ENCODE peak calls at places on chromosomes 3 and 15, in six cellular contexts. U, G, A, P, Y and N are unnamed samples.

GRCh38 chr3:169403855-169404254 is 259.7 kb downstream of the MECOM start:
- DNase-seq in U (no peak), G (no peak), A (no peak), P (no peak), Y (no peak), N (no peak)

GRCh38 chr3:182327196-182327681 is 466.1 kb upstream of the ATP11B start:
- DNase-seq in U (no peak), G (no peak), A (no peak), P (no peak), Y (no peak), N (no peak)

GRCh38 chr3:73472429-73472828 is 152.3 kb downstream of the PDZRN3 start:
- DNase-seq in U (no peak), G (no peak), A (no peak), P (no peak), Y (no peak), N (no peak)

GRCh38 chr15:87877114-87877810 is 379.3 kb downstream of the NTRK3 start:
- DNase-seq in U (no peak), G (no peak), A (peak; percentile 9), P (no peak), Y (no peak), N (no peak)

GRCh38 chr15:43225201-43225949 is 4.6 kb upstream of the EPB42 start:
- DNase-seq in U (no peak), G (no peak), A (peak; percentile 57), P (no peak), Y (no peak), N (peak; percentile 29)

GRCh38 chr3:185824467-185825378 is at the start of gene IGF2BP2:
- DNase-seq in U (peak; percentile 72), G (peak; percentile 74), A (peak; percentile 73), P (no peak), Y (peak; percentile 68), N (peak; percentile 64)

GRCh38 chr3:23533596-23534386 is 272.0 kb upstream of the UBE2E1 start:
- DNase-seq in U (no peak), G (no peak), A (no peak), P (no peak), Y (no peak), N (no peak)

GRCh38 chr15:70741677-70742293 is 21.6 kb downstream of the UACA start:
- DNase-seq in U (no peak), G (no peak), A (no peak), P (no peak), Y (no peak), N (no peak)

GRCh38 chr3:184300377-184300717 is 1.3 kb downstream of the PSMD2 start:
- DNase-seq in U (no peak), G (no peak), A (no peak), P (no peak), Y (no peak), N (no peak)

GRCh38 chr3:177284383-177284881 is 87.2 kb upstream of the TBL1XR1 start:
- DNase-seq in U (no peak), G (no peak), A (peak; percentile 14), P (no peak), Y (peak; percentile 58), N (peak; percentile 55)

GRCh38 chr3:143775401-143775970 is 72.8 kb downstream of the SLC9A9 start:
- DNase-seq in U (no peak), G (no peak), A (peak; percentile 8), P (no peak), Y (no peak), N (no peak)

GRCh38 chr15:26065723-26066122 is 202.6 kb upstream of the ATP10A start:
- DNase-seq in U (no peak), G (no peak), A (no peak), P (no peak), Y (no peak), N (no peak)

GRCh38 chr3:131705558-131706051 is 202.8 kb upstream of the MRPL3 start:
- DNase-seq in U (no peak), G (no peak), A (no peak), P (no peak), Y (no peak), N (no peak)

GRCh38 chr3:13177236-13177635 is 104.0 kb upstream of the IQSEC1 start:
- DNase-seq in U (no peak), G (no peak), A (no peak), P (no peak), Y (no peak), N (no peak)

GRCh38 chr3:64667887-64668581 is 19.8 kb downstream of the ADAMTS9 start:
- DNase-seq in U (no peak), G (peak; percentile 27), A (peak; percentile 37), P (no peak), Y (peak; percentile 76), N (no peak)

GRCh38 chr15:75089781-75090734 is 66.7 kb downstream of the PPCDC start:
- DNase-seq in U (no peak), G (no peak), A (no peak), P (no peak), Y (no peak), N (peak; percentile 31)

GRCh38 chr3:54772046-54772445 is 155.8 kb downstream of the LRTM1 start:
- DNase-seq in U (no peak), G (no peak), A (no peak), P (no peak), Y (no peak), N (no peak)

GRCh38 chr3:170137971-170138370 is 43.6 kb downstream of the PHC3 start:
- DNase-seq in U (no peak), G (no peak), A (no peak), P (no peak), Y (no peak), N (no peak)

GRCh38 chr3:8882171-8882593 is 81.1 kb downstream of the RAD18 start:
- DNase-seq in U (no peak), G (no peak), A (no peak), P (no peak), Y (no peak), N (no peak)

DNA sequence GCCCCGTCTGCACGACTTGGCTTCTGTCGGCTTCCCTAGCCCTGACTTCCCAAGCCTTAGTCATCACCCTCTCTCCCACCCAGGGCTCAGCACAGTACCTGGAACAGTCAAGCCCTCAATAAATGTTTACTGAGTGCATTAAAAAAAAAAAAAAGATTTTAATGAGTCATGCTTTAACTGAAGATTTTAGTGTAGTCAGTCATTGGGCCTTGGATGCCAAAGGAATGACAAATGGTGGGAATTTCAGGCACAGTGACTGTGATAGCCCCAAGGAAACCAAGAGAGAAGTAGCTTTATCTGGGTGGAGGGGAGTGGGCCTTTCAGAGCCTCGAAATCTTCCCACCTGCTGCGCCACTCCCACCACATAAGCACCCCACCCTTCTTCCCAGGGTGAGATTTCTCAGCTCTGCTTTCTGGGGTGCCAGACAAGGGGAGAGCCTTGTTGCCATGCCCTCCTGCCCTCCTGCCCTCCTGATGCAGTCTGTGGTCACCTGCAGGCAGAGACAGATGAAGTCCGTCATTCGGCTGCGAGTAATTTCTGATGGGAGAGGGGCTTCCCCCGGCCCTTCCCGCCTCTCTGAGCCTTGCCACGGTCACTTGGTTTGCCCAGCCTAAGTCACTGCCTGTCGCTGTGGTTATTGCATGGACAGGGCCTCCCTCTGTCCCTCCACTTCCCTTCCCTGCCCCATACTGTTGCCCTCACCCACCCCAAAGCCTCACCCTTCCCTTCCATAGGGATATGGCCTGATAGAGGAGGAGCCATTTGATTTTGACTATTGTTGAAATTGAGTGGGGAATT is 41.8 kb downstream of the SMAD3 start:
- DNase-seq in U (no peak), G (peak; percentile 83), A (peak; percentile 87), P (peak; percentile 64), Y (peak; percentile 86), N (peak; percentile 88)
- H3K4me3 ChIP-seq in U (no peak overlapping the region), G (no peak overlapping the region), A (no peak overlapping the region), P (no peak overlapping the region), Y (no peak overlapping the region), N (no peak overlapping the region)

DNA sequence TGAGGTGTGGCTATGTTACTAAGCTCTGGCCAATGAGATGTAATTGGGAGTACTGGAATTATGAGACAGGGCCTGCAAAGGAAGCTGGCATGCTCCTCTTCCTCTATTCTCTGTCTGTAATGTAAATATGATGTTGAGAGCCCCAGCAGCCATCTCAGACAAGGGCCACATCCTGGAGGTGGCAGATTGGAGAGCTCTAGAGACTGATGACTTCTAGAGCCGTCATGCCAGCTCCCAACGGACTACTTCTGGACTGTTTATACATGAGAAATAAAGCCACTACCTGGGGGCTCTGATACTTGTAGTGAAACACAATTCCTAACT is 19.7 kb downstream of the PLD1 start:
- DNase-seq in U (no peak), G (no peak), A (no peak), P (no peak), Y (no peak), N (no peak)
- H3K4me1 ChIP-seq in U (no peaks in the 10 kb centered on the region), G (no peaks in the 10 kb centered on the region), A (no peaks in the 10 kb centered on the region), P (no peaks in the 10 kb centered on the region), Y (peaks cover 2% of the 10 kb centered on the region), N (no peaks in the 10 kb centered on the region)

GRCh38 chr3:129594907-129595390 is 11.5 kb downstream of the PLXND1 start:
- DNase-seq in U (no peak), G (no peak), A (no peak), P (no peak), Y (no peak), N (no peak)
- H3K27ac ChIP-seq in U (no peak overlapping the region), G (no peak overlapping the region), A (no peak overlapping the region), P (peak overlapping the region; percentile 88), Y (no peak overlapping the region), N (peak overlapping the region; percentile 97)

GRCh38 chr3:133464573-133464972 is 64.7 kb downstream of the BFSP2 start:
- DNase-seq in U (no peak), G (no peak), A (no peak), P (no peak), Y (no peak), N (no peak)

GRCh38 chr3:133459400-133459799 is 59.5 kb downstream of the BFSP2 start:
- DNase-seq in U (peak; percentile 72), G (no peak), A (no peak), P (no peak), Y (peak; percentile 54), N (no peak)

GRCh38 chr3:133460809-133461208 is 61.0 kb downstream of the BFSP2 start:
- DNase-seq in U (no peak), G (no peak), A (no peak), P (no peak), Y (no peak), N (no peak)

GRCh38 chr3:133463441-133463860 is 63.6 kb downstream of the BFSP2 start:
- DNase-seq in U (no peak), G (no peak), A (no peak), P (no peak), Y (no peak), N (no peak)

DNA sequence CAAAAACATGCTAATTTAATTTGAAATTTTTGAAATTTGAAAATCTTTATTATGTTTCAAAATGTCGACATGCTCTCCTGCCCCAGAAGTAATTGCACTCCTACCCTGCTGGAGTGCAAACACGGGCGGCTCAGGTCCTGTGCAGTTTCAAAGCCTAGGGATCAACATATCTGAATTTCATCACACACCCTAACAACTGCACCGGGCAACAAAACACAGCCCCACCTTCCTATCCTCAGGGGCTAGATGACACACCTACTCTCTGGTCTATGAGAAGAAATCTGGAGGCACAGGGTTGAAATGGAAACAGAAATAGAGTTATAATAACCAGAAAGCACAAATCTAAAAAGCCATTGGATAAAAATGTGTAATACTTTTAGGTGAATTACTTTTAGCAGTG is 61.4 kb downstream of the BFSP2 start:
- DNase-seq in U (no peak), G (no peak), A (no peak), P (no peak), Y (no peak), N (no peak)
- H3K4me3 ChIP-seq in U (no peak overlapping the region), G (no peak overlapping the region), A (no peak overlapping the region), P (no peak overlapping the region), Y (no peak overlapping the region), N (no peak overlapping the region)

GRCh38 chr15:56781666-56782065 is 48.4 kb upstream of the ZNF280D start:
- DNase-seq in U (no peak), G (no peak), A (no peak), P (no peak), Y (no peak), N (no peak)
- H3K4me1 ChIP-seq in U (peaks cover 4% of the 10 kb centered on the region), G (no peaks in the 10 kb centered on the region), A (no peaks in the 10 kb centered on the region), P (no peaks in the 10 kb centered on the region), Y (no peaks in the 10 kb centered on the region), N (no peaks in the 10 kb centered on the region)